ENCODE peak calls at places on chromosome 2, in five cellular contexts. One of them, this sample, is unnamed.

GRCh38 chr2:57862153-57862552 is 184.5 kb upstream of the VRK2 start:
- DNase-seq in HCT116: no peak
- DNase-seq in H1: no peak
- DNase-seq in K562: no peak
- DNase-seq in GM12878: no peak
- DNase-seq in this sample: no peak

GRCh38 chr2:117056376-117056748 is 758.1 kb upstream of the DDX18 start:
- DNase-seq in HCT116: no peak
- DNase-seq in H1: no peak
- DNase-seq in K562: no peak
- DNase-seq in GM12878: no peak
- DNase-seq in this sample: no peak

GRCh38 chr2:67561411-67561965 is 164.4 kb downstream of the ETAA1 start:
- DNase-seq in HCT116: no peak
- DNase-seq in H1: no peak
- DNase-seq in K562: no peak
- DNase-seq in GM12878: no peak
- DNase-seq in this sample: no peak

GRCh38 chr2:64586883-64587481 is 62.9 kb downstream of the AFTPH start:
- DNase-seq in HCT116: peak; percentile 34
- DNase-seq in H1: no peak
- DNase-seq in K562: peak; percentile 25
- DNase-seq in GM12878: no peak
- DNase-seq in this sample: peak; percentile 35

GRCh38 chr2:215396595-215397313 is 39.1 kb downstream of the FN1 start:
- DNase-seq in HCT116: no peak
- DNase-seq in H1: no peak
- DNase-seq in K562: no peak
- DNase-seq in GM12878: no peak
- DNase-seq in this sample: no peak

GRCh38 chr2:232999354-232999753 is 13.7 kb downstream of the NGEF start:
- DNase-seq in HCT116: no peak
- DNase-seq in H1: no peak
- DNase-seq in K562: peak; percentile 19
- DNase-seq in GM12878: no peak
- DNase-seq in this sample: peak; percentile 38

GRCh38 chr2:136310005-136310495 is 192.1 kb upstream of the CXCR4 start:
- DNase-seq in HCT116: no peak
- DNase-seq in H1: no peak
- DNase-seq in K562: no peak
- DNase-seq in GM12878: peak; percentile 50
- DNase-seq in this sample: no peak

GRCh38 chr2:32954206-32954605 is 7.5 kb downstream of the LTBP1 start:
- DNase-seq in HCT116: no peak
- DNase-seq in H1: no peak
- DNase-seq in K562: no peak
- DNase-seq in GM12878: no peak
- DNase-seq in this sample: no peak

GRCh38 chr2:60302377-60303126 is 250.9 kb downstream of the BCL11A start:
- DNase-seq in HCT116: no peak
- DNase-seq in H1: no peak
- DNase-seq in K562: no peak
- DNase-seq in GM12878: no peak
- DNase-seq in this sample: no peak

GRCh38 chr2:111145103-111145760 is 24.5 kb downstream of the BCL2L11 start:
- DNase-seq in HCT116: no peak
- DNase-seq in H1: no peak
- DNase-seq in K562: no peak
- DNase-seq in GM12878: no peak
- DNase-seq in this sample: no peak

GRCh38 chr2:84963692-84964405 is 7.1 kb upstream of the KCMF1 start:
- DNase-seq in HCT116: no peak
- DNase-seq in H1: no peak
- DNase-seq in K562: no peak
- DNase-seq in GM12878: no peak
- DNase-seq in this sample: peak; percentile 99

GRCh38 chr2:204718607-204719006 is 173.3 kb downstream of the PARD3B start:
- DNase-seq in HCT116: no peak
- DNase-seq in H1: no peak
- DNase-seq in K562: no peak
- DNase-seq in GM12878: no peak
- DNase-seq in this sample: no peak

GRCh38 chr2:59096952-59097351 is 855.8 kb upstream of the FANCL start:
- DNase-seq in HCT116: no peak
- DNase-seq in H1: no peak
- DNase-seq in K562: no peak
- DNase-seq in GM12878: no peak
- DNase-seq in this sample: no peak

GRCh38 chr2:72293620-72294019 is 146.0 kb upstream of the CYP26B1 start:
- DNase-seq in HCT116: no peak
- DNase-seq in H1: no peak
- DNase-seq in K562: no peak
- DNase-seq in GM12878: no peak
- DNase-seq in this sample: no peak

GRCh38 chr2:102159295-102159694 is 16.7 kb downstream of the IL1R1 start:
- DNase-seq in HCT116: no peak
- DNase-seq in H1: no peak
- DNase-seq in K562: no peak
- DNase-seq in GM12878: no peak
- DNase-seq in this sample: peak; percentile 34

GRCh38 chr2:237604960-237605359 is 14.4 kb upstream of the RAB17 start:
- DNase-seq in HCT116: peak; percentile 18
- DNase-seq in H1: no peak
- DNase-seq in K562: no peak
- DNase-seq in GM12878: no peak
- DNase-seq in this sample: peak; percentile 64

GRCh38 chr2:47076126-47076506 is 79.0 kb downstream of the STPG4 start:
- DNase-seq in HCT116: no peak
- DNase-seq in H1: no peak
- DNase-seq in K562: no peak
- DNase-seq in GM12878: no peak
- DNase-seq in this sample: no peak

GRCh38 chr2:165698621-165698946 is 95.5 kb downstream of the GALNT3 start:
- DNase-seq in HCT116: peak; percentile 19
- DNase-seq in H1: peak; percentile 69
- DNase-seq in K562: no peak
- DNase-seq in GM12878: peak; percentile 27
- DNase-seq in this sample: peak; percentile 44

GRCh38 chr2:182883451-182883850 is 17.0 kb upstream of the FRZB start:
- DNase-seq in HCT116: no peak
- DNase-seq in H1: no peak
- DNase-seq in K562: no peak
- DNase-seq in GM12878: no peak
- DNase-seq in this sample: no peak

GRCh38 chr2:156727867-156728266 is 291.7 kb downstream of the GPD2 start:
- DNase-seq in HCT116: no peak
- DNase-seq in H1: no peak
- DNase-seq in K562: no peak
- DNase-seq in GM12878: no peak
- DNase-seq in this sample: no peak

GRCh38 chr2:133334923-133335322 is 233.3 kb downstream of the NCKAP5 start:
- DNase-seq in HCT116: no peak
- DNase-seq in H1: no peak
- DNase-seq in K562: no peak
- DNase-seq in GM12878: no peak
- DNase-seq in this sample: no peak

GRCh38 chr2:26651458-26652155 is 10.4 kb upstream of the CIB4 start:
- DNase-seq in HCT116: no peak
- DNase-seq in H1: no peak
- DNase-seq in K562: no peak
- DNase-seq in GM12878: no peak
- DNase-seq in this sample: no peak

GRCh38 chr2:129929321-129930290 is 49.9 kb upstream of the RAB6C start:
- DNase-seq in HCT116: no peak
- DNase-seq in H1: peak; percentile 38
- DNase-seq in K562: no peak
- DNase-seq in GM12878: no peak
- DNase-seq in this sample: no peak

GRCh38 chr2:225993430-225993829 is 593.9 kb downstream of the NYAP2 start:
- DNase-seq in HCT116: no peak
- DNase-seq in H1: no peak
- DNase-seq in K562: no peak
- DNase-seq in GM12878: no peak
- DNase-seq in this sample: no peak

GRCh38 chr2:118130385-118130784 is 42.1 kb downstream of the INSIG2 start:
- DNase-seq in HCT116: no peak
- DNase-seq in H1: no peak
- DNase-seq in K562: no peak
- DNase-seq in GM12878: no peak
- DNase-seq in this sample: no peak

GRCh38 chr2:74186038-74186437 is 7.4 kb upstream of the MOB1A start:
- DNase-seq in HCT116: no peak
- DNase-seq in H1: no peak
- DNase-seq in K562: peak; percentile 44
- DNase-seq in GM12878: peak; percentile 98
- DNase-seq in this sample: no peak

GRCh38 chr2:45329045-45329677 is 281.9 kb downstream of the SRBD1 start:
- DNase-seq in HCT116: peak; percentile 29
- DNase-seq in H1: no peak
- DNase-seq in K562: no peak
- DNase-seq in GM12878: no peak
- DNase-seq in this sample: peak; percentile 67

GRCh38 chr2:233919938-233920337 is 2.8 kb downstream of the TRPM8 start:
- DNase-seq in HCT116: no peak
- DNase-seq in H1: no peak
- DNase-seq in K562: no peak
- DNase-seq in GM12878: no peak
- DNase-seq in this sample: no peak

GRCh38 chr2:213090772-213091171 is 60.6 kb downstream of the IKZF2 start:
- DNase-seq in HCT116: no peak
- DNase-seq in H1: no peak
- DNase-seq in K562: no peak
- DNase-seq in GM12878: no peak
- DNase-seq in this sample: no peak

GRCh38 chr2:218368621-218369153 is 12.0 kb downstream of the CATIP start:
- DNase-seq in HCT116: no peak
- DNase-seq in H1: peak; percentile 54
- DNase-seq in K562: no peak
- DNase-seq in GM12878: no peak
- DNase-seq in this sample: no peak
- TF ChIP-seq SRF in HCT116: no peak
- TF ChIP-seq SRF in H1: no peak
- TF ChIP-seq SRF in K562: no peak
- TF ChIP-seq SRF in GM12878: no peak
- TF ChIP-seq SRF in this sample: no peak

DNA sequence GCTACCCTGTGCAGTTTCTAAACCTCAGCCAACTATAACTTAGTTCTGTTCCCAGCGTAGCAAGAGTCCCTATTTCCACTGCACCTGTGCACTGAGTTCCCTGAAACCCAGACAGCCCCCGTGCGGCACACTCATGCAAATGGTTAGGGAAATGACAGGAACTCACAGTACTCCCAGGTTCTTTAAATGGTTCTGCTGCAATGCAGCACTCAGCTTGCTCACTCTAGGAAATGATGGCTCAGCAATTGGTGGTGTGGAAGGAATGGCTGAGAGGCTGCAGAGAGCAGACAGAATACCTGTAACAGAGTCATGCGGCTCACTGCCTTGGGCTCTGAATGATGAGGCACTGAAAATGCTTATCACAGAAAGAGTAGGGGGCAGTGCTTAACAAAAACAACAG is 143.0 kb downstream of the RAD51AP2 start:
- DNase-seq in HCT116: no peak
- DNase-seq in H1: no peak
- DNase-seq in K562: no peak
- DNase-seq in GM12878: no peak
- DNase-seq in this sample: no peak
- TF ChIP-seq SRF in HCT116: no peak
- TF ChIP-seq SRF in H1: no peak
- TF ChIP-seq SRF in K562: no peak
- TF ChIP-seq SRF in GM12878: no peak
- TF ChIP-seq SRF in this sample: no peak

GRCh38 chr2:240462073-240462703 is 26.7 kb downstream of the GPC1 start:
- DNase-seq in HCT116: no peak
- DNase-seq in H1: no peak
- DNase-seq in K562: no peak
- DNase-seq in GM12878: no peak
- DNase-seq in this sample: no peak

GRCh38 chr2:240461471-240462072 is 26.1 kb downstream of the GPC1 start:
- DNase-seq in HCT116: no peak
- DNase-seq in H1: no peak
- DNase-seq in K562: no peak
- DNase-seq in GM12878: no peak
- DNase-seq in this sample: no peak

GRCh38 chr2:240460243-240460630 is 24.8 kb downstream of the GPC1 start:
- DNase-seq in HCT116: no peak
- DNase-seq in H1: no peak
- DNase-seq in K562: no peak
- DNase-seq in GM12878: no peak
- DNase-seq in this sample: no peak

GRCh38 chr2:240459401-240460242 is 24.2 kb downstream of the GPC1 start:
- DNase-seq in HCT116: no peak
- DNase-seq in H1: no peak
- DNase-seq in K562: no peak
- DNase-seq in GM12878: no peak
- DNase-seq in this sample: no peak

GRCh38 chr2:240460781-240461431 is 25.4 kb downstream of the GPC1 start:
- DNase-seq in HCT116: no peak
- DNase-seq in H1: peak; percentile 49
- DNase-seq in K562: no peak
- DNase-seq in GM12878: no peak
- DNase-seq in this sample: no peak
- TF ChIP-seq SRF in HCT116: no peak
- TF ChIP-seq SRF in H1: no peak
- TF ChIP-seq SRF in K562: no peak
- TF ChIP-seq SRF in GM12878: no peak
- TF ChIP-seq SRF in this sample: no peak

GRCh38 chr2:120275617-120276400 is 23.2 kb downstream of the RALB start:
- DNase-seq in HCT116: no peak
- DNase-seq in H1: no peak
- DNase-seq in K562: no peak
- DNase-seq in GM12878: no peak
- DNase-seq in this sample: peak; percentile 29

GRCh38 chr2:120277505-120278205 is 25.0 kb downstream of the RALB start:
- DNase-seq in HCT116: no peak
- DNase-seq in H1: no peak
- DNase-seq in K562: no peak
- DNase-seq in GM12878: no peak
- DNase-seq in this sample: no peak

GRCh38 chr2:120283649-120284048 is 31.0 kb downstream of the RALB start:
- DNase-seq in HCT116: no peak
- DNase-seq in H1: no peak
- DNase-seq in K562: no peak
- DNase-seq in GM12878: no peak
- DNase-seq in this sample: peak; percentile 65

GRCh38 chr2:120279708-120280107 is 27.1 kb downstream of the RALB start:
- DNase-seq in HCT116: no peak
- DNase-seq in H1: no peak
- DNase-seq in K562: no peak
- DNase-seq in GM12878: no peak
- DNase-seq in this sample: no peak

DNA sequence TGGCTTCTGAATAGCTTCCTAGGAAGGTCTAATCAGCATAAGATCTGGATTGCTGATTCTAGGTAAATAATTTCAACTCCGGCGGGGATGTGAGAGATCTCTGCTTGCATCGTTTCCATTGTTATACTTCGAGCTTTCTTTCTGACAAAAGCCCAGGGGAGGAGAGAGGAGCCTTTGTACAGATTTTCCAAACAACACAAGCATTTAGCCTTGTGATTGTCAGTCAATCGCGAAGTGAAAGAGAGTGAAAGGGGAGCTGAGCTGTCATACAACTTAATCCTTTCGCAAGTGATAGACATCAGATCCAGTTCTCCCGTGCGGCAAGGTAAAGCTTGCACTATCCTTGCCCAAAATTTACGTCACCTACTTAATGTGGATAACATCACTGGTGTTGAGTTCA is 26.2 kb downstream of the RALB start:
- DNase-seq in HCT116: no peak
- DNase-seq in H1: no peak
- DNase-seq in K562: no peak
- DNase-seq in GM12878: no peak
- DNase-seq in this sample: no peak
- TF ChIP-seq SRF in HCT116: no peak
- TF ChIP-seq SRF in H1: no peak
- TF ChIP-seq SRF in K562: no peak
- TF ChIP-seq SRF in GM12878: no peak
- TF ChIP-seq SRF in this sample: no peak

This sample was measured in HepG2.